ENCODE peak calls at places on chromosomes 3 and 15, in eight cellular contexts. One of them, this sample, is unnamed.

GRCh38 chr3:50157821-50158556 is 2.9 kb downstream of the SEMA3F start:
- DNase-seq in epithelial cell of esophagus: peak
- DNase-seq in HT-29: no peak
- DNase-seq in activated T-cell treated with anti-CD3 and anti-CD28 coated beads for 1 hour: no peak
- DNase-seq in RPMI8226: peak
- DNase-seq in GM23248: peak
- DNase-seq in T-helper 9 cell: no peak
- DNase-seq in H7: no peak
- DNase-seq in this sample: no peak

GRCh38 chr15:98076021-98076816 is 115.7 kb downstream of the ARRDC4 start:
- DNase-seq in epithelial cell of esophagus: peak
- DNase-seq in HT-29: peak
- DNase-seq in activated T-cell treated with anti-CD3 and anti-CD28 coated beads for 1 hour: no peak
- DNase-seq in RPMI8226: peak
- DNase-seq in GM23248: peak
- DNase-seq in T-helper 9 cell: no peak
- DNase-seq in H7: no peak
- DNase-seq in this sample: no peak

GRCh38 chr3:46913644-46914043 is 36.1 kb downstream of the PTH1R start:
- DNase-seq in epithelial cell of esophagus: peak
- DNase-seq in HT-29: peak
- DNase-seq in activated T-cell treated with anti-CD3 and anti-CD28 coated beads for 1 hour: no peak
- DNase-seq in RPMI8226: peak
- DNase-seq in GM23248: peak
- DNase-seq in T-helper 9 cell: no peak
- DNase-seq in H7: no peak
- DNase-seq in this sample: no peak

GRCh38 chr3:195094211-195094921 is 176.6 kb downstream of the XXYLT1 start:
- DNase-seq in epithelial cell of esophagus: no peak
- DNase-seq in HT-29: no peak
- DNase-seq in activated T-cell treated with anti-CD3 and anti-CD28 coated beads for 1 hour: no peak
- DNase-seq in RPMI8226: no peak
- DNase-seq in GM23248: no peak
- DNase-seq in T-helper 9 cell: no peak
- DNase-seq in H7: no peak
- DNase-seq in this sample: no peak

GRCh38 chr3:149393355-149394165 is 16.1 kb upstream of the TM4SF1 start:
- DNase-seq in epithelial cell of esophagus: peak
- DNase-seq in HT-29: peak
- DNase-seq in activated T-cell treated with anti-CD3 and anti-CD28 coated beads for 1 hour: no peak
- DNase-seq in RPMI8226: peak
- DNase-seq in GM23248: peak
- DNase-seq in T-helper 9 cell: no peak
- DNase-seq in H7: peak
- DNase-seq in this sample: no peak

GRCh38 chr3:5891721-5892120 is 704.2 kb downstream of the EDEM1 start:
- DNase-seq in epithelial cell of esophagus: no peak
- DNase-seq in HT-29: no peak
- DNase-seq in activated T-cell treated with anti-CD3 and anti-CD28 coated beads for 1 hour: no peak
- DNase-seq in RPMI8226: no peak
- DNase-seq in GM23248: no peak
- DNase-seq in T-helper 9 cell: no peak
- DNase-seq in H7: no peak
- DNase-seq in this sample: no peak

GRCh38 chr3:108322352-108322751 is 26.0 kb downstream of the HHLA2 start:
- DNase-seq in epithelial cell of esophagus: no peak
- DNase-seq in HT-29: no peak
- DNase-seq in activated T-cell treated with anti-CD3 and anti-CD28 coated beads for 1 hour: no peak
- DNase-seq in RPMI8226: no peak
- DNase-seq in GM23248: no peak
- DNase-seq in T-helper 9 cell: no peak
- DNase-seq in H7: no peak
- DNase-seq in this sample: no peak

GRCh38 chr3:15102256-15102655 is 3.3 kb upstream of the RBSN start:
- DNase-seq in epithelial cell of esophagus: no peak
- DNase-seq in HT-29: no peak
- DNase-seq in activated T-cell treated with anti-CD3 and anti-CD28 coated beads for 1 hour: no peak
- DNase-seq in RPMI8226: peak
- DNase-seq in GM23248: peak
- DNase-seq in T-helper 9 cell: no peak
- DNase-seq in H7: no peak
- DNase-seq in this sample: no peak

GRCh38 chr15:33844597-33844996 is 123.7 kb upstream of the CHRM5 start:
- DNase-seq in epithelial cell of esophagus: peak
- DNase-seq in HT-29: no peak
- DNase-seq in activated T-cell treated with anti-CD3 and anti-CD28 coated beads for 1 hour: no peak
- DNase-seq in RPMI8226: no peak
- DNase-seq in GM23248: no peak
- DNase-seq in T-helper 9 cell: no peak
- DNase-seq in H7: no peak
- DNase-seq in this sample: no peak

GRCh38 chr3:61985020-61985419 is 388.3 kb downstream of the FEZF2 start:
- DNase-seq in epithelial cell of esophagus: peak
- DNase-seq in HT-29: no peak
- DNase-seq in activated T-cell treated with anti-CD3 and anti-CD28 coated beads for 1 hour: no peak
- DNase-seq in RPMI8226: no peak
- DNase-seq in GM23248: peak
- DNase-seq in T-helper 9 cell: no peak
- DNase-seq in H7: no peak
- DNase-seq in this sample: no peak

GRCh38 chr3:8885806-8886205 is 77.5 kb downstream of the RAD18 start:
- DNase-seq in epithelial cell of esophagus: no peak
- DNase-seq in HT-29: no peak
- DNase-seq in activated T-cell treated with anti-CD3 and anti-CD28 coated beads for 1 hour: no peak
- DNase-seq in RPMI8226: no peak
- DNase-seq in GM23248: peak
- DNase-seq in T-helper 9 cell: no peak
- DNase-seq in H7: no peak
- DNase-seq in this sample: no peak

GRCh38 chr3:141015486-141015885 is 35.7 kb upstream of the SPSB4 start:
- DNase-seq in epithelial cell of esophagus: peak
- DNase-seq in HT-29: no peak
- DNase-seq in activated T-cell treated with anti-CD3 and anti-CD28 coated beads for 1 hour: no peak
- DNase-seq in RPMI8226: no peak
- DNase-seq in GM23248: peak
- DNase-seq in T-helper 9 cell: no peak
- DNase-seq in H7: no peak
- DNase-seq in this sample: no peak

GRCh38 chr3:53764376-53764775 is 81.8 kb downstream of the CHDH start:
- DNase-seq in epithelial cell of esophagus: no peak
- DNase-seq in HT-29: no peak
- DNase-seq in activated T-cell treated with anti-CD3 and anti-CD28 coated beads for 1 hour: no peak
- DNase-seq in RPMI8226: peak
- DNase-seq in GM23248: no peak
- DNase-seq in T-helper 9 cell: no peak
- DNase-seq in H7: no peak
- DNase-seq in this sample: no peak

GRCh38 chr15:49152552-49153337 is 2.7 kb downstream of the COPS2 start:
- DNase-seq in epithelial cell of esophagus: peak
- DNase-seq in HT-29: no peak
- DNase-seq in activated T-cell treated with anti-CD3 and anti-CD28 coated beads for 1 hour: no peak
- DNase-seq in RPMI8226: no peak
- DNase-seq in GM23248: peak
- DNase-seq in T-helper 9 cell: no peak
- DNase-seq in H7: no peak
- DNase-seq in this sample: no peak

GRCh38 chr15:71128939-71129562 is 13.8 kb downstream of the THSD4 start:
- DNase-seq in epithelial cell of esophagus: peak
- DNase-seq in HT-29: peak
- DNase-seq in activated T-cell treated with anti-CD3 and anti-CD28 coated beads for 1 hour: no peak
- DNase-seq in RPMI8226: no peak
- DNase-seq in GM23248: peak
- DNase-seq in T-helper 9 cell: no peak
- DNase-seq in H7: no peak
- DNase-seq in this sample: no peak

GRCh38 chr3:189099031-189099471 is 72.7 kb upstream of the TPRG1 start:
- DNase-seq in epithelial cell of esophagus: no peak
- DNase-seq in HT-29: no peak
- DNase-seq in activated T-cell treated with anti-CD3 and anti-CD28 coated beads for 1 hour: no peak
- DNase-seq in RPMI8226: no peak
- DNase-seq in GM23248: peak
- DNase-seq in T-helper 9 cell: no peak
- DNase-seq in H7: no peak
- DNase-seq in this sample: no peak

GRCh38 chr3:129593230-129593594 is 13.3 kb downstream of the PLXND1 start:
- DNase-seq in epithelial cell of esophagus: no peak
- DNase-seq in HT-29: no peak
- DNase-seq in activated T-cell treated with anti-CD3 and anti-CD28 coated beads for 1 hour: no peak
- DNase-seq in RPMI8226: no peak
- DNase-seq in GM23248: peak
- DNase-seq in T-helper 9 cell: no peak
- DNase-seq in H7: no peak
- DNase-seq in this sample: no peak

GRCh38 chr15:92797168-92798052 is 102.7 kb upstream of the CHD2 start:
- DNase-seq in epithelial cell of esophagus: peak
- DNase-seq in HT-29: peak
- DNase-seq in activated T-cell treated with anti-CD3 and anti-CD28 coated beads for 1 hour: no peak
- DNase-seq in RPMI8226: peak
- DNase-seq in GM23248: peak
- DNase-seq in T-helper 9 cell: no peak
- DNase-seq in H7: peak
- DNase-seq in this sample: no peak

This sample was measured in activated effector memory CD4-positive, alpha-beta T cell treated with Interleukin-2 at 50 U/mL for 16 hours.